ENCODE peak calls at places on chromosomes 5 and 9, in six cellular contexts. Z, M, V, Q, C and Y are unnamed samples.

GRCh38 chr5:171316258-171317121 is 7.4 kb downstream of the TLX3 start:
- DNase-seq in Z (no peak), M (no peak), V (peak; percentile 60), Q (no peak), C (peak; percentile 23), Y (no peak)

GRCh38 chr5:72394688-72395087 is 74.5 kb downstream of the PTCD2 start:
- DNase-seq in Z (no peak), M (no peak), V (no peak), Q (no peak), C (peak; percentile 10), Y (no peak)

GRCh38 chr5:139141841-139142240 is 56.3 kb downstream of the SIL1 start:
- DNase-seq in Z (no peak), M (peak; percentile 57), V (peak; percentile 75), Q (peak; percentile 87), C (peak; percentile 95), Y (peak; percentile 57)

GRCh38 chr5:68066277-68066955 is 149.1 kb upstream of the PIK3R1 start:
- DNase-seq in Z (no peak), M (no peak), V (no peak), Q (no peak), C (peak; percentile 50), Y (no peak)

GRCh38 chr5:147949711-147950573 is 43.6 kb upstream of the C5orf46 start:
- DNase-seq in Z (no peak), M (no peak), V (no peak), Q (no peak), C (peak; percentile 32), Y (no peak)

GRCh38 chr9:133563286-133564213 is 29.0 kb downstream of the ADAMTSL2 start:
- DNase-seq in Z (no peak), M (peak; percentile 66), V (peak; percentile 79), Q (no peak), C (no peak), Y (peak; percentile 50)

GRCh38 chr5:126741361-126741760 is 35.6 kb upstream of the LMNB1 start:
- DNase-seq in Z (no peak), M (no peak), V (no peak), Q (no peak), C (no peak), Y (no peak)

GRCh38 chr5:56525117-56525516 is 290.2 kb upstream of the MAP3K1 start:
- DNase-seq in Z (no peak), M (no peak), V (no peak), Q (peak; percentile 37), C (peak; percentile 60), Y (peak; percentile 54)

GRCh38 chr5:78003914-78004313 is 227.8 kb upstream of the TBCA start:
- DNase-seq in Z (no peak), M (no peak), V (no peak), Q (no peak), C (no peak), Y (no peak)

GRCh38 chr5:122844136-122844915 is 1.1 kb upstream of the SNX24 start:
- DNase-seq in Z (no peak), M (peak; percentile 44), V (no peak), Q (peak; percentile 52), C (no peak), Y (peak; percentile 35)

GRCh38 chr9:77475641-77476473 is 172.3 kb downstream of the GNA14 start:
- DNase-seq in Z (no peak), M (no peak), V (no peak), Q (no peak), C (peak; percentile 82), Y (no peak)

GRCh38 chr5:168991991-168992390 is 308.9 kb downstream of the SLIT3 start:
- DNase-seq in Z (no peak), M (no peak), V (no peak), Q (no peak), C (peak; percentile 53), Y (no peak)

GRCh38 chr5:42801516-42802166 is 10.1 kb downstream of the SELENOP start:
- DNase-seq in Z (no peak), M (no peak), V (no peak), Q (no peak), C (no peak), Y (no peak)
- H3K36me3 ChIP-seq in Z (peaks cover 12% of the 10 kb centered on the region), M (peaks cover 4% of the 10 kb centered on the region), V (peaks cover 72% of the 10 kb centered on the region), Q (peaks cover 70% of the 10 kb centered on the region), C (no peaks in the 10 kb centered on the region), Y (no peaks in the 10 kb centered on the region)

GRCh38 chr9:72220589-72220988 is 71.3 kb downstream of the GDA start:
- DNase-seq in Z (no peak), M (no peak), V (no peak), Q (no peak), C (no peak), Y (no peak)
- TF ChIP-seq CTCF in Z (no peak), M (no peak), V (no peak), Q (no peak), C (no peak), Y (no peak)

GRCh38 chr9:134692573-134692860 is 50.9 kb downstream of the COL5A1 start:
- DNase-seq in Z (no peak), M (no peak), V (no peak), Q (no peak), C (no peak), Y (no peak)
- H3K36me3 ChIP-seq in Z (no peaks in the 10 kb centered on the region), M (no peaks in the 10 kb centered on the region), V (no peaks in the 10 kb centered on the region), Q (no peaks in the 10 kb centered on the region), C (peaks cover 23% of the 10 kb centered on the region), Y (no peaks in the 10 kb centered on the region)

DNA sequence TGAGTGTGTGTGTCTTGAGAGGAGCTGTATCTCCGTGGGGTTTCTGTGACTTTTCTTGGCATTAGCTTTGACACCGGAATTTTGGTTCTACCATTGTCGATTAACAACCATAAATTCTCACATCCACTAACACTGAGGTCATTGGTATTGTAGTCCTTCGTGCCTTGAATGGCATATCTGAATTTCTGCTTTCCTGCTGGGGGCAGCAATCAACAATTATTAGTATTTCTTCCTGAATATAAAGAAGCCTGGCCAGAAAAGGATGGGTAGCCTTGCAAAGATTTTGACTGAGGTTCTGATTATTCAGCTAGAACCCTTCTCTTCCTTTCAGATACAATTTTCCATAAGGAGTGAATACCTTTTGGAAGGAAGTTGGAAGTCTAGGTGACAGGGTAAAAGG is 33.5 kb upstream of the SHOC1 start:
- DNase-seq in Z (no peak), M (no peak), V (no peak), Q (no peak), C (peak; percentile 11), Y (no peak)
- TF ChIP-seq CTCF in Z (no peak), M (no peak), V (no peak), Q (no peak), C (peak; percentile 12), Y (peak; percentile 16)

GRCh38 chr5:150392680-150393079 is 20.0 kb downstream of the CD74 start:
- DNase-seq in Z (no peak), M (no peak), V (no peak), Q (no peak), C (no peak), Y (no peak)
- H3K36me3 ChIP-seq in Z (peaks cover 20% of the 10 kb centered on the region), M (peaks cover 5% of the 10 kb centered on the region), V (peaks cover 97% of the 10 kb centered on the region), Q (peaks cover 100% of the 10 kb centered on the region), C (peaks cover 26% of the 10 kb centered on the region), Y (peaks cover 84% of the 10 kb centered on the region)

GRCh38 chr5:178383301-178383918 is 150.8 kb upstream of the PHYKPL start:
- DNase-seq in Z (no peak), M (no peak), V (no peak), Q (no peak), C (no peak), Y (no peak)

GRCh38 chr5:178386532-178386931 is 153.9 kb upstream of the PHYKPL start:
- DNase-seq in Z (peak; percentile 10), M (no peak), V (peak; percentile 29), Q (no peak), C (no peak), Y (no peak)

GRCh38 chr5:178385472-178385853 is 152.9 kb upstream of the PHYKPL start:
- DNase-seq in Z (no peak), M (no peak), V (peak; percentile 42), Q (no peak), C (peak; percentile 9), Y (no peak)

GRCh38 chr5:178383919-178384814 is 151.6 kb upstream of the PHYKPL start:
- DNase-seq in Z (no peak), M (no peak), V (no peak), Q (no peak), C (no peak), Y (no peak)

DNA sequence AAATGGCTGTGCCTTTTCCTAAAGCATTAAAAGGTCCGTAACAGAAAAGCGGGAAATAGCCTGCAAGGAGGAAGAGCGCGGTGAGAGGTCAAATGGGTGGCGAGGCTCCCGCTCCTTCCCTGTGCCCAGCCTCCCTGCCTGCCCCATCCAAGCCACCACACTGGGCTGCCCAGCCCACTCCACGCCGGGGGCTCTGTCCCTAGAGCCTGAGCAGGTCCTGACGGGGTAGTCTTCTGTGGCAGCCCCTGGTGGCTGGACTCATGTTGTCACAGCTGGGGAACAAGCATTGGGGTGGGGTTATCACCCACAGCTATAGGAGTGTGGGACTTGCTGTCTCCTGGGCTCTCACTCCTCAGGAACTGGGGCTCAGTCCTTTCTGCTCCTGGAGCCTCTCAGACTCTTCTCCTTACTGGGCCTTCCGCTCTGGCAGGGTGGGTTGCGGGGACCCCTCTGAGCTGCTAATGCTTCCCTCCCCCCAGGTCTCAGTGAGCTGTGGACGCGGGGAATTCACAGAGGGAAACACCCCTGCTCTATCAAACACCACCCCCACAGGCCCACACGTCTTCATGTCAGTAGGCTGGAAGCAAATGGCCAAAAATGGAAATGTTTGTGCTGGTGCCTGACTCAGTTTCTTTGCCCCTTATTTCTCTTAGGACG is 152.3 kb upstream of the PHYKPL start:
- DNase-seq in Z (no peak), M (no peak), V (peak; percentile 37), Q (no peak), C (no peak), Y (no peak)
- TF ChIP-seq CTCF in Z (no peak), M (no peak), V (no peak), Q (no peak), C (no peak), Y (no peak)

GRCh38 chr5:150500905-150501304 is 7.0 kb upstream of the NDST1 start:
- DNase-seq in Z (peak; percentile 92), M (no peak), V (no peak), Q (no peak), C (no peak), Y (no peak)

GRCh38 chr5:150503386-150503785 is 4.5 kb upstream of the NDST1 start:
- DNase-seq in Z (no peak), M (no peak), V (no peak), Q (no peak), C (no peak), Y (no peak)

GRCh38 chr5:150502847-150503246 is 5.1 kb upstream of the NDST1 start:
- DNase-seq in Z (no peak), M (no peak), V (no peak), Q (no peak), C (no peak), Y (no peak)

GRCh38 chr5:150500328-150500841 is 7.5 kb upstream of the NDST1 start:
- DNase-seq in Z (no peak), M (peak; percentile 63), V (no peak), Q (peak; percentile 46), C (no peak), Y (no peak)

DNA sequence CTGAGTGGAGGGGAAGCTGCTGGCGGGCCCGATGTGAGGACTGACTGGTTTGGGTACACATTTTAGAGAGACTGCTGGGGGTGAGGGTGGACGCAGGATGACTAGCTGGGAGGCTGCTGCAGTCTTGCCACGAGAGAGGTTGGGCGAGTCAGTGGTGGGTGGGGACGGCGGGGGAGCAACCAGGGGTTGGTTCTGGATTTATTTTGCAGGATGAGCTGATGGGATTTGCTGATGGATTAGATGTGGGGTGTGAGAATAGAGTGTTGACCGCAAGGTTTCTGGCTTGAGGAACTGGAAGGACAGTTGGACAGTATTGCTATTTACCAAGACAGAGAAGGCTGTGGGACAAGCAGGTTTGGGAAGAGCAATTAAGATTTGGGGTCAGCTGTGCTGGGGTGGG is 5.8 kb upstream of the NDST1 start:
- DNase-seq in Z (peak; percentile 80), M (no peak), V (no peak), Q (no peak), C (peak; percentile 40), Y (no peak)
- H3K36me3 ChIP-seq in Z (no peaks in the 10 kb centered on the region), M (no peaks in the 10 kb centered on the region), V (no peaks in the 10 kb centered on the region), Q (no peaks in the 10 kb centered on the region), C (peaks cover 12% of the 10 kb centered on the region), Y (no peaks in the 10 kb centered on the region)

GRCh38 chr9:75855509-75855908 is 35.0 kb upstream of the PCSK5 start:
- DNase-seq in Z (no peak), M (peak; percentile 46), V (no peak), Q (no peak), C (no peak), Y (peak; percentile 9)
- TF ChIP-seq CTCF in Z (peak; percentile 14), M (peak; percentile 20), V (peak; percentile 43), Q (no peak), C (peak; percentile 41), Y (peak; percentile 44)